ENCODE peak calls at places on chromosomes 12 and 14, in four cellular contexts. W, Q, C and N are unnamed samples.

GRCh38 chr12:75754698-75755097 is 243.3 kb upstream of the KRR1 start:
- DNase-seq in W (no peak), Q (no peak), C (no peak), N (no peak)

GRCh38 chr12:82723093-82723492 is 36.4 kb downstream of the TMTC2 start:
- DNase-seq in W (no peak), Q (no peak), C (no peak), N (no peak)

GRCh38 chr14:100323942-100324307 is 786 bp downstream of the SLC25A47 start:
- DNase-seq in W (no peak), Q (no peak), C (no peak), N (no peak)

GRCh38 chr14:68964300-68965093 is 14.6 kb downstream of the ACTN1 start:
- DNase-seq in W (peak), Q (no peak), C (no peak), N (no peak)

GRCh38 chr12:44537354-44537753 is 338.8 kb downstream of the NELL2 start:
- DNase-seq in W (no peak), Q (no peak), C (no peak), N (no peak)

GRCh38 chr12:7907009-7907408 is 29.0 kb downstream of the SLC2A3 start:
- DNase-seq in W (no peak), Q (no peak), C (no peak), N (no peak)

GRCh38 chr14:67551123-67551522 is 18.0 kb downstream of the PLEKHH1 start:
- DNase-seq in W (no peak), Q (no peak), C (no peak), N (no peak)

GRCh38 chr12:20109667-20110066 is 258.7 kb upstream of the PDE3A start:
- DNase-seq in W (no peak), Q (no peak), C (no peak), N (no peak)

GRCh38 chr12:20445693-20446092 is 77.4 kb downstream of the PDE3A start:
- DNase-seq in W (no peak), Q (no peak), C (no peak), N (no peak)

GRCh38 chr12:7934560-7935463 is 1.2 kb downstream of the SLC2A3 start:
- DNase-seq in W (no peak), Q (no peak), C (no peak), N (no peak)

GRCh38 chr12:96466939-96467751 is 22.2 kb upstream of the CFAP54 start:
- DNase-seq in W (no peak), Q (no peak), C (no peak), N (no peak)

GRCh38 chr14:105408592-105408991 is 10.3 kb downstream of the TEX22 start:
- DNase-seq in W (no peak), Q (no peak), C (no peak), N (no peak)

GRCh38 chr12:133203344-133204263 is 22.3 kb downstream of the ZNF268 start:
- DNase-seq in W (no peak), Q (no peak), C (no peak), N (no peak)

GRCh38 chr14:23181946-23182345 is 1.5 kb downstream of the SLC7A8 start:
- DNase-seq in W (no peak), Q (no peak), C (no peak), N (no peak)

GRCh38 chr14:76955575-76956252 is 72.8 kb downstream of the IRF2BPL start:
- DNase-seq in W (no peak), Q (peak), C (peak), N (no peak)

GRCh38 chr12:6333566-6333965 is 8.3 kb downstream of the TNFRSF1A start:
- DNase-seq in W (no peak), Q (no peak), C (no peak), N (peak)

GRCh38 chr14:36505193-36505815 is 14.7 kb downstream of the NKX2-1 start:
- DNase-seq in W (no peak), Q (no peak), C (no peak), N (peak)

GRCh38 chr14:93246534-93246933 is 39.5 kb downstream of the UBR7 start:
- DNase-seq in W (no peak), Q (no peak), C (no peak), N (no peak)

GRCh38 chr12:998020-998874 is 7.2 kb downstream of the ERC1 start:
- DNase-seq in W (no peak), Q (no peak), C (no peak), N (no peak)

GRCh38 chr14:89613260-89614008 is 196.4 kb upstream of the FOXN3 start:
- DNase-seq in W (no peak), Q (no peak), C (no peak), N (no peak)

GRCh38 chr12:130484221-130484620 is 146.5 kb downstream of the PIWIL1 start:
- DNase-seq in W (no peak), Q (no peak), C (no peak), N (no peak)

GRCh38 chr14:58501214-58501816 is 73.8 kb downstream of the KIAA0586 start:
- DNase-seq in W (no peak), Q (peak), C (no peak), N (no peak)

GRCh38 chr14:54975856-54976255 is 51.0 kb downstream of the WDHD1 start:
- DNase-seq in W (no peak), Q (no peak), C (no peak), N (no peak)

GRCh38 chr12:112496493-112496892 is 77.7 kb downstream of the PTPN11 start:
- DNase-seq in W (no peak), Q (no peak), C (no peak), N (no peak)

GRCh38 chr14:35366048-35366428 is 38.5 kb downstream of the NFKBIA start:
- DNase-seq in W (peak), Q (no peak), C (no peak), N (no peak)

GRCh38 chr12:50246159-50246865 is 37.0 kb downstream of the LIMA1 start:
- DNase-seq in W (no peak), Q (no peak), C (no peak), N (no peak)

GRCh38 chr14:78849952-78850351 is 679.8 kb downstream of the NRXN3 start:
- DNase-seq in W (no peak), Q (no peak), C (no peak), N (no peak)